ENCODE peak calls at places on chromosomes 7 and 10, in seven cellular contexts. X is activated CD8-positive, alpha-beta memory T cell treated with anti-CD3 and anti-CD28 coated beads, Interleukin-2, amount 50 U/mL, for 48 hours; O is fibroblast of the conjunctiva; Q is CD4-positive, alpha-beta memory T cell; A is endothelial cell; F is NCI-H2081; I is anterior cingulate cortex. B is an unnamed sample.

GRCh38 chr7:27547401-27547800 is 115.3 kb downstream of the HIBADH start:
- DNase-seq in X (no peak), O (no peak), Q (no peak), A (no peak), F (no peak), I (no peak), B (no peak)

GRCh38 chr7:130491841-130492518 is at the start of gene MEST:
- DNase-seq in X (no peak), O (no peak), Q (no peak), A (peak; percentile 14), F (peak; percentile 62), I (no peak), B (no peak)

GRCh38 chr10:71797533-71798307 is 24.4 kb upstream of the VSIR start:
- DNase-seq in X (no peak), O (no peak), Q (no peak), A (no peak), F (no peak), I (no peak), B (no peak)

GRCh38 chr10:52004342-52004949 is 305.1 kb upstream of the CSTF2T start:
- DNase-seq in X (no peak), O (peak; percentile 24), Q (no peak), A (peak; percentile 9), F (peak; percentile 10), I (no peak), B (peak; percentile 14)

GRCh38 chr10:75712241-75712880 is 280.9 kb downstream of the LRMDA start:
- DNase-seq in X (no peak), O (no peak), Q (no peak), A (no peak), F (no peak), I (peak; percentile 23), B (no peak)

GRCh38 chr7:132078891-132079735 is 497.2 kb downstream of the PLXNA4 start:
- DNase-seq in X (no peak), O (no peak), Q (no peak), A (no peak), F (no peak), I (no peak), B (no peak)

GRCh38 chr10:97127960-97128850 is 57.6 kb downstream of the SLIT1 start:
- DNase-seq in X (no peak), O (no peak), Q (no peak), A (no peak), F (no peak), I (no peak), B (no peak)

GRCh38 chr7:14115706-14116105 is 126.2 kb upstream of the ETV1 start:
- DNase-seq in X (no peak), O (no peak), Q (no peak), A (no peak), F (no peak), I (no peak), B (peak; percentile 34)

GRCh38 chr7:140327261-140327661 is 71.1 kb downstream of the SLC37A3 start:
- DNase-seq in X (no peak), O (no peak), Q (no peak), A (no peak), F (no peak), I (no peak), B (no peak)

GRCh38 chr10:75097666-75098285 is 13.7 kb upstream of the SAMD8 start:
- DNase-seq in X (no peak), O (no peak), Q (no peak), A (no peak), F (no peak), I (no peak), B (no peak)

GRCh38 chr7:5170251-5170650 is 19.8 kb upstream of the WIPI2 start:
- DNase-seq in X (no peak), O (no peak), Q (no peak), A (no peak), F (no peak), I (no peak), B (no peak)

GRCh38 chr7:4794591-4795350 is 19.3 kb downstream of the AP5Z1 start:
- DNase-seq in X (no peak), O (no peak), Q (no peak), A (no peak), F (no peak), I (no peak), B (no peak)

B was measured in HS-5.